ENCODE peak calls at places on chromosomes 2 and 18, in ten cellular contexts. A is PC-3; T is tibial nerve; B is Panc1; Y is cardiac fibroblast; F is AG10803; G is transverse colon; N is IMR-90; U is CD8-positive, alpha-beta T cell; K is left ventricle myocardium inferior. Z is an unnamed sample.

GRCh38 chr18:49758263-49758610 is 55.1 kb downstream of the ACAA2 start:
- DNase-seq in A (no peak), T (no peak), B (no peak), Y (no peak), F (no peak), G (no peak), N (no peak), U (no peak), K (no peak), Z (no peak)

GRCh38 chr2:121944072-121944829 is 188.8 kb downstream of the TSN start:
- DNase-seq in A (peak; percentile 85), T (no peak), B (no peak), Y (peak; percentile 97), F (peak; percentile 96), G (no peak), N (peak; percentile 56), U (no peak), K (no peak), Z (peak; percentile 47)

GRCh38 chr2:175366814-175367213 is 185.3 kb upstream of the ATP5MC3 start:
- DNase-seq in A (peak; percentile 72), T (no peak), B (no peak), Y (peak; percentile 60), F (peak; percentile 50), G (peak; percentile 10), N (peak; percentile 43), U (no peak), K (no peak), Z (peak; percentile 57)

GRCh38 chr18:63850010-63850409 is 37.5 kb upstream of the SERPINB2 start:
- DNase-seq in A (peak; percentile 79), T (no peak), B (no peak), Y (peak; percentile 53), F (peak; percentile 51), G (no peak), N (peak; percentile 31), U (no peak), K (no peak), Z (peak; percentile 30)

GRCh38 chr18:54983041-54983686 is 23.9 kb upstream of the CCDC68 start:
- DNase-seq in A (peak; percentile 82), T (no peak), B (peak; percentile 35), Y (peak; percentile 89), F (peak; percentile 61), G (no peak), N (peak; percentile 76), U (no peak), K (no peak), Z (peak; percentile 88)

GRCh38 chr2:134119672-134120159 is 134.2 kb upstream of the MGAT5 start:
- DNase-seq in A (peak; percentile 93), T (peak; percentile 76), B (peak; percentile 45), Y (peak; percentile 93), F (peak; percentile 96), G (peak; percentile 92), N (peak; percentile 92), U (peak; percentile 67), K (peak; percentile 92), Z (peak; percentile 96)

GRCh38 chr18:32454667-32455066 is 16.0 kb downstream of the GAREM1 start:
- DNase-seq in A (peak; percentile 11), T (no peak), B (no peak), Y (peak; percentile 32), F (no peak), G (no peak), N (peak; percentile 9), U (no peak), K (no peak), Z (peak; percentile 11)

GRCh38 chr2:202072737-202073396 is at the start of gene KIAA2012:
- DNase-seq in A (no peak), T (no peak), B (no peak), Y (no peak), F (no peak), G (no peak), N (no peak), U (no peak), K (no peak), Z (no peak)

GRCh38 chr2:25992556-25992955 is 10.3 kb upstream of the KIF3C start:
- DNase-seq in A (no peak), T (no peak), B (no peak), Y (no peak), F (no peak), G (no peak), N (no peak), U (no peak), K (no peak), Z (no peak)

GRCh38 chr18:24427484-24427883 is 1.0 kb downstream of the IMPACT start:
- DNase-seq in A (peak; percentile 11), T (no peak), B (no peak), Y (peak; percentile 45), F (peak; percentile 15), G (no peak), N (peak; percentile 19), U (no peak), K (no peak), Z (peak; percentile 11)

GRCh38 chr18:25672490-25672889 is 320.5 kb upstream of the ZNF521 start:
- DNase-seq in A (no peak), T (no peak), B (no peak), Y (no peak), F (no peak), G (no peak), N (no peak), U (no peak), K (no peak), Z (no peak)

GRCh38 chr2:33134086-33134763 is 187.5 kb downstream of the LTBP1 start:
- DNase-seq in A (peak; percentile 98), T (peak; percentile 45), B (peak; percentile 85), Y (peak; percentile 99), F (peak; percentile 99), G (peak; percentile 24), N (peak; percentile 99), U (no peak), K (peak; percentile 51), Z (peak; percentile 99)

GRCh38 chr2:54669677-54670484 is 53.6 kb upstream of the EML6 start:
- DNase-seq in A (peak; percentile 55), T (no peak), B (no peak), Y (peak; percentile 89), F (peak; percentile 87), G (peak; percentile 43), N (peak; percentile 76), U (no peak), K (no peak), Z (peak; percentile 81)

GRCh38 chr2:69731575-69731974 is 10.4 kb upstream of the ANXA4 start:
- DNase-seq in A (no peak), T (no peak), B (no peak), Y (no peak), F (no peak), G (no peak), N (no peak), U (no peak), K (no peak), Z (no peak)

GRCh38 chr2:185970148-185970852 is 231.7 kb downstream of the FSIP2 start:
- DNase-seq in A (no peak), T (no peak), B (no peak), Y (no peak), F (no peak), G (peak; percentile 56), N (no peak), U (no peak), K (no peak), Z (no peak)

GRCh38 chr2:170509460-170510193 is 205.5 kb upstream of the SP5 start:
- DNase-seq in A (peak; percentile 71), T (no peak), B (no peak), Y (no peak), F (no peak), G (no peak), N (no peak), U (no peak), K (no peak), Z (no peak)

GRCh38 chr2:219687266-219687665 is 59.8 kb downstream of the SLC4A3 start:
- DNase-seq in A (peak; percentile 44), T (no peak), B (no peak), Y (peak; percentile 39), F (peak; percentile 72), G (no peak), N (peak; percentile 61), U (no peak), K (no peak), Z (peak; percentile 74)

DNA sequence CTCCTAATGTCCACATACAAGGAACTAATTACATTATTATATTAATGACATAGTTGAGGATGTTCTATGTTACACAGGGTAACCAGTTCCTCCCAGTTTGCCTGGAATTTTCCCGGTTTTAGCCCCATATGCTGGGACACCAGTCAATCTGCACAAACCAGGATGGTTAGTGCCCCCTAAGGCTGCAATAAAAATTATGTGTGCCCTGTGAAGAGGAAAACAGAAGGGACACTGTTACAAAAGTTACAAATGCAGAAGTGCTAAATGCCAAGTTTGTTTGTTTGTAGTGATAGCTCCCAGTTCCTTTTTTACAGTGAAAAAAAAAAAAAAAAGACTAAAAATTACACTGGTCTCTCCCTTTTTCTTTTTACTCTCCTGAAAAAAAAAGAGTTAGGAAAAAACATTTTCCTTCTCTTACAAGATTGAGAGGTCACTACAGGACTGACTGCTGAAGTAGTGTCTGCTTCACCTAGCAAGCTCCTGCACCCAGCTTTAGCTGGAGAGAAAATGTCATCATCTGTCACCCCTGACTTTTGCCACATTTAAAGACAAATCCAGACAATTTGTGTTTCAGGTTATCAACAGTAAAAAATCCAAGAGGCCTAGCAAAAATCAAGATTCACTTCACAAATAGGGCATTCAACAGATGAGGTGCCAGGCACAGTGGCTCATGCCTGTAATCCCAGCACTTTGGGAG is 3.2 kb downstream of the ANKRD44 start:
- DNase-seq in A (no peak), T (no peak), B (no peak), Y (no peak), F (no peak), G (no peak), N (no peak), U (no peak), K (no peak), Z (no peak)
- H3K4me3 ChIP-seq in A (no peak overlapping the region), T (no peak overlapping the region), B (no peak overlapping the region), Y (no peak overlapping the region), F (no peak overlapping the region), G (no peak overlapping the region), N (no peak overlapping the region), U (peak overlapping the region; percentile 71), K (no peak overlapping the region), Z (no peak overlapping the region)

DNA sequence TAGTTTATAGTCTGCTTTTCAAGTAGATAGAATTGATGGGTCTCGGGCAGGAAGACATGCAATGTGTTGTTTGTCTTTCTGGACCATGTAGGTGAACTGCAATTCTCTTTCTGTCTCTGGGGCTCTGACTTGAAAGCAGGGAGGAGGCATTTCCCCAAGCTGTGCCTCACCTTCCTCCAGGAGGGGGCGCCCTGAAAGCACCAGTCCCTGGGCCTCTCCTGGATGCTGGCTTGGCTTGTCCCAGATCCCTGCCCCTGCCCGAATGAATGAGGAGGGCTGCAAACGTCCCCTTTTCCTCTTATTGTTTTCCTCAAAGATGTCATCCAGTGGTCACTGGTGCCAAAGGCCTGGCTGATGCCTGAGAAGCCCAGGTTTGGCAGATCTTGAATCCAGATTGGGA is 270.6 kb downstream of the CELF4 start:
- DNase-seq in A (peak; percentile 2), T (no peak), B (no peak), Y (no peak), F (peak; percentile 2), G (peak; percentile 14), N (no peak), U (no peak), K (no peak), Z (no peak)
- TF ChIP-seq CTCF in A (peak; percentile 43), T (no peak), B (no peak), Y (no peak), F (peak; percentile 39), G (no peak), N (no peak), U (no peak), K (no peak), Z (peak; percentile 30)

GRCh38 chr2:60570281-60570680 is 16.8 kb upstream of the BCL11A start:
- DNase-seq in A (no peak), T (no peak), B (no peak), Y (no peak), F (no peak), G (no peak), N (no peak), U (no peak), K (no peak), Z (no peak)
- H3K4me3 ChIP-seq in A (no peak overlapping the region), T (no peak overlapping the region), B (no peak overlapping the region), Y (no peak overlapping the region), F (no peak overlapping the region), G (no peak overlapping the region), N (no peak overlapping the region), U (no peak overlapping the region), K (peak overlapping the region; percentile 38), Z (no peak overlapping the region)

GRCh38 chr2:211760103-211760502 is 778.5 kb downstream of the ERBB4 start:
- DNase-seq in A (no peak), T (no peak), B (no peak), Y (no peak), F (no peak), G (no peak), N (no peak), U (no peak), K (no peak), Z (no peak)
- TF ChIP-seq CTCF in A (no peak), T (no peak), B (no peak), Y (no peak), F (no peak), G (no peak), N (no peak), U (no peak), K (no peak), Z (no peak)